ENCODE peak calls at places on chromosome 2, in five cellular contexts. W is tibial nerve, Z is substantia nigra, H is AG04449, L is SK-MEL-5. G is an unnamed sample.

GRCh38 chr2:96558061-96558460 is 21.5 kb downstream of the ARID5A start:
- DNase-seq in W (no peak), Z (no peak), H (no peak), L (no peak), G (no peak)

GRCh38 chr2:30622452-30622851 is 175.4 kb downstream of the LCLAT1 start:
- DNase-seq in W (no peak), Z (no peak), H (no peak), L (no peak), G (no peak)

GRCh38 chr2:224682121-224682520 is 34.0 kb downstream of the CCDC195 start:
- DNase-seq in W (no peak), Z (no peak), H (no peak), L (no peak), G (no peak)

GRCh38 chr2:197306691-197307030 is 3.9 kb downstream of the ANKRD44 start:
- DNase-seq in W (no peak), Z (no peak), H (no peak), L (no peak), G (peak; percentile 65)

GRCh38 chr2:28510184-28510583 is 14.3 kb downstream of the PLB1 start:
- DNase-seq in W (no peak), Z (no peak), H (no peak), L (no peak), G (peak; percentile 81)

GRCh38 chr2:66105354-66105753 is 329.6 kb upstream of the MEIS1 start:
- DNase-seq in W (peak; percentile 34), Z (no peak), H (no peak), L (no peak), G (no peak)

GRCh38 chr2:112646102-112646719 is 472 bp downstream of the SLC20A1 start:
- DNase-seq in W (no peak), Z (no peak), H (no peak), L (no peak), G (no peak)

GRCh38 chr2:42913280-42913878 is 121.0 kb upstream of the HAAO start:
- DNase-seq in W (no peak), Z (no peak), H (no peak), L (no peak), G (no peak)

GRCh38 chr2:197799072-197799471 is 5.3 kb upstream of the PLCL1 start:
- DNase-seq in W (no peak), Z (no peak), H (no peak), L (no peak), G (no peak)

GRCh38 chr2:44731505-44731904 is 210.0 kb upstream of the SIX3 start:
- DNase-seq in W (no peak), Z (no peak), H (no peak), L (no peak), G (no peak)

GRCh38 chr2:86038291-86039081 is 67.2 kb downstream of the POLR1A start:
- DNase-seq in W (peak; percentile 59), Z (no peak), H (no peak), L (peak; percentile 25), G (no peak)

GRCh38 chr2:59025157-59025757 is 784.1 kb upstream of the FANCL start:
- DNase-seq in W (no peak), Z (no peak), H (no peak), L (peak; percentile 70), G (no peak)

GRCh38 chr2:98936133-98936916 is at the start of gene CRACDL:
- DNase-seq in W (no peak), Z (no peak), H (no peak), L (no peak), G (no peak)

GRCh38 chr2:67445652-67446268 is 48.6 kb downstream of the ETAA1 start:
- DNase-seq in W (no peak), Z (no peak), H (no peak), L (no peak), G (no peak)

GRCh38 chr2:122193622-122194021 is 438.2 kb downstream of the TSN start:
- DNase-seq in W (no peak), Z (no peak), H (no peak), L (no peak), G (no peak)

G was measured in breast epithelium.